ENCODE peak calls at places on chromosome 7, in seven cellular contexts. C is gastrocnemius medialis; J is Peyer's patch; V is endothelial cell of umbilical vein; P is CD4-positive, alpha-beta T cell; D is lower lobe of right lung; W is fibroblast of lung. H is an unnamed sample.

GRCh38 chr7:45881759-45882464 is 6.4 kb upstream of the IGFBP1 start:
- DNase-seq in C (no peak), J (no peak), V (no peak), P (no peak), D (no peak), W (peak), H (no peak)

GRCh38 chr7:46133741-46134140 is 212.7 kb upstream of the IGFBP3 start:
- DNase-seq in C (no peak), J (no peak), V (no peak), P (no peak), D (no peak), W (no peak), H (no peak)

GRCh38 chr7:131859162-131859821 is 302.9 kb upstream of the PODXL start:
- DNase-seq in C (peak), J (peak), V (peak), P (peak), D (peak), W (peak), H (peak)

GRCh38 chr7:1193593-1194424 is 33.8 kb upstream of the ZFAND2A start:
- DNase-seq in C (no peak), J (no peak), V (peak), P (peak), D (no peak), W (peak), H (peak)

GRCh38 chr7:133703547-133703946 is 423.6 kb upstream of the LRGUK start:
- DNase-seq in C (no peak), J (no peak), V (no peak), P (no peak), D (no peak), W (peak), H (no peak)

GRCh38 chr7:121480566-121481335 is 84.6 kb upstream of the FAM3C start:
- DNase-seq in C (no peak), J (no peak), V (no peak), P (no peak), D (no peak), W (no peak), H (no peak)

GRCh38 chr7:116235380-116235779 is 25.0 kb downstream of the TES start:
- DNase-seq in C (no peak), J (no peak), V (no peak), P (no peak), D (no peak), W (no peak), H (no peak)

GRCh38 chr7:150324366-150324961 is 1.1 kb upstream of the ACTR3C start:
- DNase-seq in C (no peak), J (no peak), V (no peak), P (no peak), D (no peak), W (no peak), H (no peak)

GRCh38 chr7:1666251-1666778 is 3.8 kb upstream of the ELFN1 start:
- DNase-seq in C (peak), J (no peak), V (no peak), P (no peak), D (peak), W (no peak), H (no peak)

GRCh38 chr7:77386165-77386824 is 29.9 kb downstream of the GSAP start:
- DNase-seq in C (no peak), J (no peak), V (no peak), P (no peak), D (no peak), W (no peak), H (no peak)

GRCh38 chr7:2033586-2034135 is 199.1 kb downstream of the MAD1L1 start:
- DNase-seq in C (peak), J (no peak), V (no peak), P (no peak), D (peak), W (no peak), H (no peak)

GRCh38 chr7:85176197-85176596 is 10.7 kb downstream of the SEMA3D start:
- DNase-seq in C (no peak), J (no peak), V (peak), P (no peak), D (no peak), W (peak), H (peak)

GRCh38 chr7:133265821-133266220 is 12.9 kb downstream of the EXOC4 start:
- DNase-seq in C (no peak), J (no peak), V (no peak), P (no peak), D (no peak), W (no peak), H (no peak)

GRCh38 chr7:132002343-132002968 is 446.0 kb upstream of the PODXL start:
- DNase-seq in C (no peak), J (no peak), V (no peak), P (no peak), D (no peak), W (no peak), H (no peak)

GRCh38 chr7:155577509-155577905 is 31.1 kb upstream of the CNPY1 start:
- DNase-seq in C (no peak), J (no peak), V (no peak), P (no peak), D (no peak), W (no peak), H (no peak)

GRCh38 chr7:64183126-64183742 is 23.8 kb upstream of the ZNF735 start:
- DNase-seq in C (no peak), J (no peak), V (no peak), P (peak), D (peak), W (no peak), H (no peak)

GRCh38 chr7:75888464-75889222 is 9.8 kb downstream of the RHBDD2 start:
- DNase-seq in C (peak), J (no peak), V (no peak), P (no peak), D (peak), W (no peak), H (no peak)

GRCh38 chr7:50791921-50792341 is 9.2 kb upstream of the GRB10 start:
- DNase-seq in C (no peak), J (no peak), V (peak), P (no peak), D (no peak), W (peak), H (peak)

GRCh38 chr7:118214051-118214832 is 10.3 kb upstream of the ANKRD7 start:
- DNase-seq in C (peak), J (peak), V (peak), P (peak), D (peak), W (peak), H (no peak)

GRCh38 chr7:70498232-70498631 is 633.7 kb upstream of the GALNT17 start:
- DNase-seq in C (no peak), J (no peak), V (no peak), P (no peak), D (no peak), W (no peak), H (no peak)

GRCh38 chr7:143305423-143306070 is 10.4 kb upstream of the CLCN1 start:
- DNase-seq in C (peak), J (peak), V (peak), P (peak), D (peak), W (peak), H (peak)

GRCh38 chr7:30526163-30526562 is 21.5 kb upstream of the GGCT start:
- DNase-seq in C (no peak), J (no peak), V (no peak), P (no peak), D (no peak), W (no peak), H (no peak)

GRCh38 chr7:33986951-33987948 is 81.9 kb downstream of the BMPER start:
- DNase-seq in C (peak), J (no peak), V (peak), P (no peak), D (no peak), W (peak), H (peak)

GRCh38 chr7:5590596-5591546 is 167.2 kb upstream of the TNRC18 start:
- DNase-seq in C (no peak), J (no peak), V (no peak), P (no peak), D (no peak), W (peak), H (no peak)

GRCh38 chr7:91459539-91459938 is 195.3 kb downstream of the FZD1 start:
- DNase-seq in C (no peak), J (no peak), V (no peak), P (no peak), D (no peak), W (no peak), H (peak)

GRCh38 chr7:157690833-157691382 is 354.1 kb downstream of the DNAJB6 start:
- DNase-seq in C (peak), J (no peak), V (peak), P (no peak), D (no peak), W (peak), H (peak)

GRCh38 chr7:36906956-36907355 is 182.7 kb upstream of the AOAH start:
- DNase-seq in C (no peak), J (no peak), V (no peak), P (no peak), D (no peak), W (no peak), H (no peak)

GRCh38 chr7:55179897-55180682 is 161.3 kb downstream of the EGFR start:
- DNase-seq in C (no peak), J (no peak), V (no peak), P (no peak), D (no peak), W (no peak), H (no peak)

GRCh38 chr7:107162466-107162865 is 6.3 kb upstream of the HBP1 start:
- DNase-seq in C (no peak), J (no peak), V (no peak), P (no peak), D (no peak), W (no peak), H (peak)

GRCh38 chr7:105854516-105854915 is 21.9 kb downstream of the ATXN7L1 start:
- DNase-seq in C (no peak), J (no peak), V (no peak), P (no peak), D (no peak), W (no peak), H (no peak)

GRCh38 chr7:122546496-122546895 is 152.4 kb downstream of the RNF133 start:
- DNase-seq in C (no peak), J (no peak), V (no peak), P (no peak), D (no peak), W (peak), H (no peak)

GRCh38 chr7:73342645-73343044 is 14.7 kb downstream of the FKBP6 start:
- DNase-seq in C (no peak), J (no peak), V (peak), P (no peak), D (no peak), W (peak), H (peak)

GRCh38 chr7:2759736-2760097 is 71.7 kb downstream of the AMZ1 start:
- DNase-seq in C (no peak), J (no peak), V (no peak), P (no peak), D (no peak), W (no peak), H (no peak)

GRCh38 chr7:32890553-32891045 is 961 bp downstream of the KBTBD2 start:
- DNase-seq in C (no peak), J (peak), V (no peak), P (peak), D (no peak), W (peak), H (peak)

GRCh38 chr7:128827971-128828711 is 2.1 kb upstream of the FLNC start:
- DNase-seq in C (peak), J (no peak), V (no peak), P (no peak), D (no peak), W (peak), H (peak)

GRCh38 chr7:136887317-136887716 is 18.9 kb downstream of the CHRM2 start:
- DNase-seq in C (no peak), J (no peak), V (no peak), P (no peak), D (no peak), W (no peak), H (no peak)

GRCh38 chr7:20542594-20542993 is 72.9 kb upstream of the ABCB5 start:
- DNase-seq in C (peak), J (no peak), V (peak), P (no peak), D (no peak), W (peak), H (peak)

GRCh38 chr7:3974329-3974728 is 673.3 kb downstream of the SDK1 start:
- DNase-seq in C (no peak), J (no peak), V (no peak), P (no peak), D (no peak), W (no peak), H (no peak)

GRCh38 chr7:27142562-27143021 is 889 bp downstream of the HOXA5 start:
- DNase-seq in C (no peak), J (peak), V (no peak), P (no peak), D (no peak), W (no peak), H (no peak)
- H3K27ac ChIP-seq in C (peak), J (peak), V (peak), P (no peak), D (peak), W (peak), H (no peak)

GRCh38 chr7:17532861-17533404 is 234.5 kb downstream of the AHR start:
- DNase-seq in C (no peak), J (no peak), V (no peak), P (no peak), D (no peak), W (peak), H (peak)

GRCh38 chr7:17530249-17530648 is 231.8 kb downstream of the AHR start:
- DNase-seq in C (no peak), J (no peak), V (no peak), P (no peak), D (no peak), W (peak), H (no peak)

GRCh38 chr7:17534348-17534747 is 235.9 kb downstream of the AHR start:
- DNase-seq in C (no peak), J (no peak), V (no peak), P (no peak), D (no peak), W (no peak), H (no peak)

GRCh38 chr7:17528636-17529035 is 230.2 kb downstream of the AHR start:
- DNase-seq in C (no peak), J (no peak), V (no peak), P (no peak), D (no peak), W (no peak), H (peak)

DNA sequence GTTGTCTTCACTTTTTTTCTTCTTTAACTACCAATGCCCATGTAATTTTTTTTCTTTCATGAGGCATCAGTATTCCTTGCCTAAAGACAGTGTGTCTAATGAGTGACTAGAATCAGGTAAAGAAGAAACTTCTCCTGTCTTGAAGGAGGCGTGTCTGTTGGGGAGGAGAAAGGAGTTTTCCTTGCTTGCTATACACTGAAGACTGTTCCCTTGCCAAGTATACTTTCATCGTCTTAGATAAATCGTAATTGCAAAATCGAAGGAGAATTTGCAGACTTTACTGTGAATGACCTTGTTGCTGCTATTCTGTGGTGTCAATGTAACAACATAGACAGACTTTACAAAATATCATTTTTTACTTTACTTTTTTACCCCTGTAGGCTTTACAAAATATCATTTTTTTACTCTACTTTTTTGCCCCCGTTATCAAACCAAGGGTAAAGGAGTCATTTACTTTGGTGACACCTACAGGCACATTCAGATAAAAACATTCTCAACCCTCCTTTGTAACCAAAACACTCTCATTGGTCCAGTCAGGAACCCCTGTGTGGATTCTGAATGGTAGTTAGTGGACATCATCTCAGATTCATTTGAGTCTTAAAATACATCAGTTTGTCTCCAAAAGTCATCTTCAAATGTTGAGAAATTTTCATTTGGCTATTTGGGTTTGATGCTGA is 232.4 kb downstream of the AHR start:
- DNase-seq in C (no peak), J (no peak), V (peak), P (no peak), D (no peak), W (peak), H (peak)
- TF ChIP-seq CTCF in C (no peak), J (no peak), V (peak), P (no peak), D (peak), W (no peak), H (peak)

DNA sequence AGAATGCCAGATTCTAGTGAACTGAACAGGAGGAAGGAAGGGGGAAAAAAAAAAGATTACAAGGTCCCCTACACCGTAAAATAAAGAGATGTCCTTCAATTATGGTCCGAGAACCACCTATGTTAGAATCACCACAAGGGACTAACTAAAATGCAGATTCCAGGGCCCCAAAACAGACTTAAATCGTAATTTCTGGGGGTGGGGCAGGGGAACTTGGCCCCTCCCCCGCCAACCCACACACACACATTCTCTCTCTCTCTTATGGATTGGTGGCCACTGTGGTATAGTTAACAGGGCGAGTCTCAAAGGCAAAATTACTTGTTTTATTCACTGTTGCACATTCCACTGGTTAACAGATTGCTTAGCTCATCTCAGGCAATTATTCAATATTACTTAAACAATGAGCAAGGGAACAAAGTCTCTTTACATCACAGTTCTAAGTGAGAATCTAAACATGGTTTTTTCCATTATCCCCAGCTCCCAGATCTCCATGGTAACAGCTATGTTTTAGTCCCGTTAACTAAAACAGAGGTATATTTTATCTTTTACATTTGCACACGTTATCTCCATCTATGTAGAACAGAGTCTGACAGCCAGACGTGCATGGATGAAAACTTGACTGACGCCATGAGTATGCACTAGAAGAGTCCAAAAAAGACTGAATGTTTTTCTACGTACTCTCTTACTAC is 38.6 kb downstream of the IGF2BP3 start:
- DNase-seq in C (no peak), J (no peak), V (no peak), P (no peak), D (no peak), W (peak), H (no peak)
- H3K27ac ChIP-seq in C (no peak), J (no peak), V (peak), P (no peak), D (no peak), W (no peak), H (no peak)

GRCh38 chr7:68073701-68074100 is 1077.1 kb downstream of the TYW1 start:
- DNase-seq in C (no peak), J (no peak), V (no peak), P (no peak), D (no peak), W (no peak), H (no peak)
- TF ChIP-seq CTCF in C (no peak), J (no peak), V (no peak), P (no peak), D (no peak), W (no peak), H (no peak)

GRCh38 chr7:145624618-145625017 is 492.0 kb upstream of the CNTNAP2 start:
- DNase-seq in C (no peak), J (no peak), V (no peak), P (no peak), D (no peak), W (peak), H (peak)
- H3K27ac ChIP-seq in C (no peak), J (no peak), V (no peak), P (no peak), D (no peak), W (no peak), H (peak)

GRCh38 chr7:80781561-80781979 is 137.3 kb downstream of the SEMA3C start:
- DNase-seq in C (peak), J (no peak), V (peak), P (no peak), D (no peak), W (peak), H (peak)
- TF ChIP-seq CTCF in C (no peak), J (no peak), V (no peak), P (no peak), D (no peak), W (no peak), H (no peak)

GRCh38 chr7:95593343-95593742 is 3.0 kb downstream of the PDK4 start:
- DNase-seq in C (no peak), J (no peak), V (no peak), P (no peak), D (no peak), W (no peak), H (no peak)
- H3K27ac ChIP-seq in C (peak), J (peak), V (no peak), P (no peak), D (peak), W (no peak), H (no peak)

GRCh38 chr7:18345641-18346234 is 149.8 kb upstream of the HDAC9 start:
- DNase-seq in C (no peak), J (no peak), V (peak), P (no peak), D (no peak), W (peak), H (peak)
- TF ChIP-seq CTCF in C (peak), J (peak), V (peak), P (peak), D (peak), W (peak), H (peak)

GRCh38 chr7:151921451-151921850 is 34.8 kb upstream of the GALNTL5 start:
- DNase-seq in C (no peak), J (no peak), V (no peak), P (no peak), D (no peak), W (no peak), H (no peak)

GRCh38 chr7:151920533-151920932 is 35.7 kb upstream of the GALNTL5 start:
- DNase-seq in C (no peak), J (no peak), V (no peak), P (no peak), D (no peak), W (no peak), H (no peak)

GRCh38 chr7:151918444-151918843 is 37.8 kb upstream of the GALNTL5 start:
- DNase-seq in C (no peak), J (no peak), V (no peak), P (no peak), D (no peak), W (no peak), H (peak)

GRCh38 chr7:151919595-151919994 is 36.7 kb upstream of the GALNTL5 start:
- DNase-seq in C (no peak), J (no peak), V (no peak), P (no peak), D (no peak), W (no peak), H (no peak)

GRCh38 chr7:151917791-151918311 is 38.4 kb upstream of the GALNTL5 start:
- DNase-seq in C (no peak), J (no peak), V (no peak), P (no peak), D (no peak), W (no peak), H (peak)
- H3K27ac ChIP-seq in C (no peak), J (no peak), V (no peak), P (no peak), D (peak), W (no peak), H (peak)